ENCODE peak calls at places on chromosome 22, in four cellular contexts. V is activated CD4-positive, alpha-beta T cell treated with anti-CD3 and anti-CD28 coated beads, Interleukin-2, amount 50 U/mL, for 48 hours; A is EL; S is amniotic stem cell. I is an unnamed sample.

GRCh38 chr22:17911312-17911705 is 113.1 kb downstream of the MICAL3 start:
- DNase-seq in A (no peak), V (no peak), S (no peak), I (no peak)

GRCh38 chr22:42080287-42080686 is 787 bp downstream of the SMDT1 start:
- DNase-seq in A (peak), V (peak), S (peak), I (peak)

GRCh38 chr22:41699264-41700104 is at the start of gene MEI1:
- DNase-seq in V (peak), S (no peak), A (no peak), I (peak)

GRCh38 chr22:36986242-36986821 is 32.9 kb downstream of the TST start:
- DNase-seq in A (no peak), V (peak), S (no peak), I (no peak)

GRCh38 chr22:19793656-19794310 is 33.2 kb downstream of the TBX1 start:
- DNase-seq in S (no peak), V (no peak), A (no peak), I (no peak)

GRCh38 chr22:28441720-28442263 is 237.8 kb downstream of the TTC28 start:
- DNase-seq in V (no peak), A (no peak), S (no peak), I (peak)

GRCh38 chr22:22761963-22762772 is 117.8 kb downstream of the GGTLC2 start:
- DNase-seq in S (no peak), A (no peak), V (no peak), I (no peak)

GRCh38 chr22:25602924-25603323 is 38.4 kb downstream of the GRK3 start:
- DNase-seq in A (no peak), S (no peak), V (no peak), I (no peak)

GRCh38 chr22:20444325-20444724 is 6.7 kb upstream of the SCARF2 start:
- DNase-seq in V (no peak), A (no peak), S (no peak), I (no peak)

GRCh38 chr22:45704648-45705047 is 33.0 kb downstream of the ATXN10 start:
- DNase-seq in S (no peak), A (no peak), V (no peak), I (no peak)